ENCODE peak calls at places on chromosomes 7 and 10, in four cellular contexts. S is upper lobe of left lung, L is IMR-90, Y is tibial artery. M is an unnamed sample. For H3K4me1, the result is how much of the 10 kb centered on the place peaks cover.

GRCh38 chr10:124166431-124167125 is 73.2 kb upstream of the CHST15 start:
- DNase-seq in L (no peak), S (no peak), Y (no peak), M (no peak)

GRCh38 chr7:137073571-137074325 is 205.3 kb downstream of the CHRM2 start:
- DNase-seq in Y (no peak), L (peak), S (no peak), M (no peak)

GRCh38 chr7:105268511-105269392 is 120.0 kb downstream of the SRPK2 start:
- DNase-seq in L (peak), S (no peak), Y (no peak), M (no peak)

GRCh38 chr10:78559514-78560392 is 509.0 kb upstream of the ZMIZ1 start:
- DNase-seq in L (no peak), Y (no peak), S (no peak), M (no peak)

GRCh38 chr7:79692015-79692414 is 238.5 kb upstream of the MAGI2 start:
- DNase-seq in S (no peak), Y (no peak), L (peak), M (no peak)

GRCh38 chr7:5584091-5584490 is 160.5 kb upstream of the TNRC18 start:
- DNase-seq in L (no peak), S (no peak), Y (no peak), M (no peak)

GRCh38 chr7:123916240-123916724 is 8.8 kb upstream of the SPAM1 start:
- DNase-seq in L (peak), Y (no peak), S (no peak), M (no peak)

GRCh38 chr7:2195403-2196246 is 37.1 kb downstream of the MAD1L1 start:
- DNase-seq in L (no peak), Y (peak), S (no peak), M (no peak)

GRCh38 chr7:149316606-149317005 is 54.6 kb downstream of the ZNF783 start:
- DNase-seq in S (no peak), L (no peak), Y (no peak), M (no peak)

GRCh38 chr10:128150045-128150493 is 23.8 kb upstream of the MKI67 start:
- DNase-seq in S (peak), Y (no peak), L (peak), M (peak)

GRCh38 chr7:80432166-80432565 is 79.7 kb downstream of the GNAT3 start:
- DNase-seq in S (no peak), Y (no peak), L (peak), M (no peak)

GRCh38 chr7:22444181-22444966 is 55.6 kb downstream of the STEAP1B start:
- DNase-seq in Y (no peak), S (peak), L (no peak), M (no peak)

GRCh38 chr7:84999450-84999849 is 187.4 kb downstream of the SEMA3D start:
- DNase-seq in S (no peak), L (no peak), Y (no peak), M (no peak)

GRCh38 chr7:8214162-8214897 is 47.6 kb downstream of the ICA1 start:
- DNase-seq in Y (no peak), L (peak), S (no peak), M (no peak)

GRCh38 chr7:142795339-142795863 is 24.6 kb downstream of the PRSS2 start:
- DNase-seq in S (no peak), Y (no peak), L (no peak), M (no peak)

GRCh38 chr10:47145290-47145934 is 154.6 kb upstream of the GDF10 start:
- DNase-seq in L (no peak), Y (no peak), S (no peak), M (no peak)

GRCh38 chr10:77927343-77928256 is 1.0 kb upstream of the DLG5 start:
- DNase-seq in L (no peak), S (no peak), Y (no peak), M (no peak)

GRCh38 chr10:102429468-102429867 is 2.9 kb downstream of the CUEDC2 start:
- DNase-seq in S (no peak), Y (no peak), L (no peak), M (no peak)

GRCh38 chr10:24802378-24802777 is 78.7 kb upstream of the ARHGAP21 start:
- DNase-seq in L (no peak), Y (no peak), S (no peak), M (no peak)

GRCh38 chr7:116632349-116632748 is 39.6 kb upstream of the MET start:
- DNase-seq in L (peak), Y (no peak), S (no peak), M (no peak)

GRCh38 chr7:44072364-44073231 is 7.2 kb upstream of the PGAM2 start:
- DNase-seq in Y (peak), S (no peak), L (peak), M (no peak)

GRCh38 chr7:74289660-74290589 is 718 bp downstream of the CLIP2 start:
- DNase-seq in S (peak), L (no peak), Y (peak), M (no peak)

GRCh38 chr7:142308326-142308725 is 50.5 kb upstream of the PRSS58 start:
- DNase-seq in S (no peak), L (no peak), Y (no peak), M (no peak)

GRCh38 chr10:1646332-1646731 is 91.0 kb downstream of the ADARB2 start:
- DNase-seq in L (no peak), S (no peak), Y (peak), M (no peak)

GRCh38 chr10:22495396-22495795 is 150.1 kb downstream of the SPAG6 start:
- DNase-seq in Y (no peak), L (no peak), S (no peak), M (no peak)

GRCh38 chr10:31018977-31019376 is 12.7 kb downstream of the ZNF438 start:
- DNase-seq in S (no peak), L (no peak), Y (no peak), M (no peak)

GRCh38 chr10:28280652-28281051 is 22.2 kb downstream of the MPP7 start:
- DNase-seq in S (no peak), Y (peak), L (peak), M (no peak)

GRCh38 chr10:68471063-68471585 is 649 bp downstream of the DNA2 start:
- DNase-seq in S (no peak), Y (no peak), L (no peak), M (no peak)

GRCh38 chr7:129557686-129558481 is 53.6 kb upstream of the NRF1 start:
- DNase-seq in S (no peak), L (no peak), Y (no peak), M (no peak)

GRCh38 chr10:48274636-48275035 is at the start of gene FRMPD2:
- DNase-seq in Y (no peak), S (peak), L (no peak), M (no peak)

GRCh38 chr10:89591796-89592271 is 53.2 kb downstream of the PANK1 start:
- DNase-seq in S (no peak), L (peak), Y (peak), M (no peak)

GRCh38 chr7:3943265-3943664 is 642.2 kb downstream of the SDK1 start:
- DNase-seq in Y (no peak), L (no peak), S (no peak), M (no peak)
- H3K27ac ChIP-seq in Y (no peak), L (no peak), S (peak), M (no peak)

GRCh38 chr10:86957471-86958108 is at the start of gene MMRN2:
- DNase-seq in L (no peak), S (peak), Y (peak), M (no peak)
- H3K4me1 ChIP-seq in L (under half), S (half or more), Y (half or more), M (under half)

GRCh38 chr7:130904792-130905191 is 170.8 kb upstream of the KLF14 start:
- DNase-seq in Y (no peak), L (peak), S (no peak), M (no peak)
- H3K4me3 ChIP-seq in Y (no peak), L (no peak), S (no peak), M (no peak)

DNA sequence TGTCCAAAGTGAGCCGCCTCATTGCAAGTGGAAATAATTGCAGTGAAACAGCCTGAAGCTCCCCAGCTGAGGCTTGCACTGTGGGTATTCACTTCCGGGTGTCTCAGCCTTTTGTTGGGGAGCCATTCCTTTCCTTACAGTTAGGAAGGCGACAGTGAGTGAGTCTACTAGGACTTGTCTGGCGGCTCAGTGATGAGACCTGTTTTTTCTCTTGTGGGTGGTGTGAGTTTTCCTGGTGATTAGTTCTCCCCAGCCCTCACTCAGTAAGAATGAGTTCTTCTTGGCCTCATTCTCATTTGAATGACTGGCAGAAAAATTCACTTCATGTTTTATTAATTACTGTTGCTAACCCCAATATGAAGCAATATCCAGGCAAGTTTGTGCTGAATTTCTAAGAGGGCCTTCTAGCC is 2.6 kb downstream of the PGAM1 start:
- DNase-seq in L (no peak), Y (no peak), S (no peak), M (no peak)
- H3K27ac ChIP-seq in L (peak), Y (no peak), S (peak), M (peak)

GRCh38 chr10:71835671-71836593 is 15.1 kb downstream of the PSAP start:
- DNase-seq in L (peak), Y (peak), S (no peak), M (no peak)

GRCh38 chr10:71834343-71834674 is 16.7 kb downstream of the PSAP start:
- DNase-seq in L (no peak), S (no peak), Y (peak), M (no peak)

GRCh38 chr10:71831646-71832552 is 19.2 kb downstream of the PSAP start:
- DNase-seq in S (no peak), Y (peak), L (peak), M (no peak)

GRCh38 chr10:71832967-71833366 is 18.1 kb downstream of the PSAP start:
- DNase-seq in Y (peak), L (no peak), S (no peak), M (no peak)

GRCh38 chr10:71833451-71834342 is 17.4 kb downstream of the PSAP start:
- DNase-seq in L (no peak), S (no peak), Y (peak), M (no peak)
- H3K4me1 ChIP-seq in L (under half), S (under half), Y (under half), M (under half)

GRCh38 chr10:110730345-110731055 is 86.4 kb downstream of the RBM20 start:
- DNase-seq in L (no peak), Y (no peak), S (no peak), M (no peak)

GRCh38 chr10:110735620-110736027 is 91.5 kb downstream of the RBM20 start:
- DNase-seq in L (no peak), Y (no peak), S (no peak), M (no peak)

GRCh38 chr10:110737886-110738634 is 93.9 kb downstream of the RBM20 start:
- DNase-seq in L (peak), Y (no peak), S (no peak), M (no peak)

GRCh38 chr10:110733256-110733952 is 89.3 kb downstream of the RBM20 start:
- DNase-seq in Y (no peak), S (no peak), L (no peak), M (no peak)
- H3K4me3 ChIP-seq in Y (peak), S (peak), L (peak), M (no peak)